ENCODE peak calls at places on chromosomes 4 and X, in eight cellular contexts. T, E, Z, D, W, K, N and Q are unnamed samples. For H3K36me3, the result is how much of the 10 kb centered on the place peaks cover.

GRCh38 chrX:74931214-74931613 is 6.0 kb upstream of the NEXMIF start:
- DNase-seq in W (no peak), E (no peak), D (no peak), N (no peak), T (no peak), K (no peak), Z (peak), Q (no peak)

GRCh38 chrX:139194571-139195280 is 335.8 kb upstream of the F9 start:
- DNase-seq in Z (peak), K (no peak), E (peak), W (peak), T (peak), N (peak), D (no peak), Q (peak)

GRCh38 chrX:101430457-101431078 is 22.5 kb downstream of the HNRNPH2 start:
- DNase-seq in D (peak), W (no peak), K (no peak), E (no peak), Z (no peak), T (peak), N (peak), Q (no peak)

GRCh38 chr4:186627226-186627865 is 72.0 kb upstream of the MTNR1A start:
- DNase-seq in T (peak), Z (no peak), N (peak), E (no peak), D (peak), W (no peak), K (no peak), Q (no peak)

GRCh38 chrX:74280759-74281158 is 23.2 kb upstream of the ZCCHC13 start:
- DNase-seq in W (no peak), T (no peak), E (no peak), D (no peak), N (no peak), K (no peak), Z (no peak), Q (no peak)

GRCh38 chr4:7323872-7324650 is 110.7 kb downstream of the PSAPL1 start:
- DNase-seq in T (no peak), Z (no peak), E (no peak), W (peak), K (no peak), N (no peak), D (no peak), Q (no peak)

GRCh38 chr4:7417639-7418038 is 17.1 kb downstream of the PSAPL1 start:
- DNase-seq in D (no peak), T (no peak), K (peak), E (no peak), N (no peak), W (no peak), Z (no peak), Q (no peak)

GRCh38 chr4:85595796-85596559 is 121.0 kb downstream of the ARHGAP24 start:
- DNase-seq in K (no peak), W (no peak), E (no peak), T (no peak), N (no peak), Z (no peak), D (no peak), Q (no peak)

GRCh38 chr4:175951794-175952193 is 113.8 kb upstream of the WDR17 start:
- DNase-seq in T (no peak), E (no peak), D (no peak), K (no peak), Z (peak), N (peak), W (no peak), Q (peak)

GRCh38 chr4:40228497-40229365 is 31.9 kb downstream of the RHOH start:
- DNase-seq in K (no peak), E (no peak), T (no peak), N (peak), W (no peak), Z (no peak), D (peak), Q (no peak)

GRCh38 chrX:53716328-53717088 is 30.0 kb upstream of the HUWE1 start:
- DNase-seq in W (no peak), E (no peak), K (no peak), Z (no peak), T (no peak), D (no peak), N (no peak), Q (no peak)

GRCh38 chr4:108466936-108467902 is 153.2 kb upstream of the RPL34 start:
- DNase-seq in K (no peak), E (no peak), D (peak), W (no peak), N (peak), T (peak), Z (no peak), Q (peak)

GRCh38 chrX:120559799-120560198 is 963 bp downstream of the CUL4B start:
- DNase-seq in W (no peak), N (peak), E (no peak), T (no peak), K (no peak), D (no peak), Z (no peak), Q (no peak)

GRCh38 chr4:147833254-147833653 is 101.4 kb downstream of the ARHGAP10 start:
- DNase-seq in D (peak), K (no peak), W (no peak), T (no peak), Z (no peak), N (peak), E (no peak), Q (no peak)

GRCh38 chrX:154908821-154909220 is 22.7 kb downstream of the F8A1 start:
- DNase-seq in E (no peak), Z (no peak), N (no peak), D (no peak), T (no peak), W (no peak), K (no peak), Q (no peak)

GRCh38 chr4:1831331-1831730 is 24.6 kb downstream of the LETM1 start:
- DNase-seq in T (no peak), K (no peak), N (no peak), E (no peak), W (no peak), D (no peak), Z (no peak), Q (no peak)

GRCh38 chr4:1833307-1834046 is 22.5 kb downstream of the LETM1 start:
- DNase-seq in W (no peak), N (no peak), T (no peak), Z (no peak), K (no peak), E (no peak), D (no peak), Q (no peak)

GRCh38 chr4:1830642-1831228 is 25.2 kb downstream of the LETM1 start:
- DNase-seq in N (no peak), T (no peak), E (no peak), Z (no peak), K (no peak), D (no peak), W (no peak), Q (no peak)

GRCh38 chr4:1832690-1833089 is 23.3 kb downstream of the LETM1 start:
- DNase-seq in E (no peak), N (no peak), Z (no peak), T (no peak), K (no peak), W (no peak), D (no peak), Q (no peak)

GRCh38 chr4:1830234-1830633 is 25.7 kb downstream of the LETM1 start:
- DNase-seq in E (no peak), D (no peak), W (no peak), N (no peak), Z (no peak), K (no peak), T (no peak), Q (no peak)
- H3K4me3 ChIP-seq in E (no peak), D (no peak), W (no peak), N (no peak), Z (no peak), K (no peak), T (no peak), Q (no peak)

GRCh38 chr4:173332963-173333657 is 1.0 kb downstream of the HMGB2 start:
- DNase-seq in E (no peak), W (no peak), Z (no peak), T (peak), D (peak), K (no peak), N (peak), Q (no peak)

GRCh38 chr4:173330590-173330989 is 3.6 kb downstream of the HMGB2 start:
- DNase-seq in W (no peak), K (no peak), D (no peak), E (no peak), Z (no peak), T (no peak), N (no peak), Q (no peak)

GRCh38 chr4:173325007-173325736 is 9.0 kb downstream of the HMGB2 start:
- DNase-seq in T (no peak), E (no peak), D (no peak), N (no peak), Z (no peak), K (no peak), W (no peak), Q (no peak)

GRCh38 chr4:173332021-173332487 is 2.1 kb downstream of the HMGB2 start:
- DNase-seq in K (no peak), W (no peak), E (no peak), T (peak), D (peak), N (peak), Z (no peak), Q (peak)

GRCh38 chr4:173328236-173328901 is 5.8 kb downstream of the HMGB2 start:
- DNase-seq in E (no peak), T (no peak), W (no peak), Z (no peak), D (no peak), N (no peak), K (no peak), Q (peak)
- H3K36me3 ChIP-seq in E (half or more), T (half or more), W (half or more), Z (under half), D (under half), N (under half), K (half or more), Q (half or more)

GRCh38 chr4:70559216-70559830 is 32.7 kb upstream of the AMBN start:
- DNase-seq in D (peak), Z (peak), N (peak), W (no peak), T (peak), E (no peak), K (no peak), Q (peak)
- H3K4me3 ChIP-seq in D (no peak), Z (no peak), N (no peak), W (no peak), T (no peak), E (no peak), K (no peak), Q (no peak)

DNA sequence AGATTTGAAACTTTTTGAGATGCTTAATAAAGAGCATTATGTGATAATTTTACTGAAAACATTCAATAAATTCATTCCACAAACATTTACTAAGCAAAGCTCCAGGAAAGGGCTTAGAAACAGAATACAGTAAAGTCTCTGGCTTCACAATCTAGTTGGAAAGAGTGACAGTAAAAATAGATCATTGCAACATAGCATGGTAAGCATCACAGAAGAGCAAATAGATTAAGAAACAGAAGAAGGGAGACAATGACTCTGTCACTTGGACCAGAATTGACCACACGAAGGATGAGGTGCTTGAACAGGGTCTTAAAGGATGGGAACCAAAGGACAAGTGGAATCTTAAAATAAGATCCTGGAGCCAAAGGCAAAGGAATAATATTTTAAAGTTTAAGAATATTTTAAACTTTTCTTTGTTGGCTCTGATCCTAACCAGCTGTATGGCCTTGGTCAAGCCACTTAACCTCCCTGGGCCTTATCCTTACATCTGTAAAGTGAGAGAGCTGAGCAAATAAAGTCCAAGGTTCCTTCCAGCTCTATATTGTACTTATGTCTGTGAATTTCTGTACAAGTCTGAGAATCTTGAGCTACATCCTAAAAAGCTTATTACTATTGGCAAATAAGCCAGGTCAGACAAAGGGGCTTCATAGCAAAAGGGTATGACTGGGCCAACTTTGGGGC is 33.9 kb downstream of the SEC24D start:
- DNase-seq in N (peak), T (no peak), D (peak), W (no peak), Z (no peak), E (no peak), K (no peak), Q (no peak)
- H3K36me3 ChIP-seq in N (half or more), T (half or more), D (under half), W (half or more), Z (under half), E (half or more), K (half or more), Q (under half)

GRCh38 chr4:165926307-165926706 is 53.3 kb downstream of the TLL1 start:
- DNase-seq in D (no peak), W (no peak), Z (no peak), K (no peak), T (no peak), E (no peak), N (no peak), Q (no peak)

GRCh38 chr4:165929662-165930061 is 56.6 kb downstream of the TLL1 start:
- DNase-seq in T (no peak), W (no peak), E (no peak), Z (no peak), N (no peak), K (no peak), D (no peak), Q (no peak)

GRCh38 chr4:165927366-165927765 is 54.3 kb downstream of the TLL1 start:
- DNase-seq in E (no peak), T (no peak), W (no peak), D (no peak), K (no peak), N (no peak), Z (no peak), Q (no peak)

GRCh38 chr4:165927815-165928214 is 54.8 kb downstream of the TLL1 start:
- DNase-seq in N (no peak), W (no peak), T (no peak), E (no peak), Z (no peak), D (no peak), K (no peak), Q (no peak)

DNA sequence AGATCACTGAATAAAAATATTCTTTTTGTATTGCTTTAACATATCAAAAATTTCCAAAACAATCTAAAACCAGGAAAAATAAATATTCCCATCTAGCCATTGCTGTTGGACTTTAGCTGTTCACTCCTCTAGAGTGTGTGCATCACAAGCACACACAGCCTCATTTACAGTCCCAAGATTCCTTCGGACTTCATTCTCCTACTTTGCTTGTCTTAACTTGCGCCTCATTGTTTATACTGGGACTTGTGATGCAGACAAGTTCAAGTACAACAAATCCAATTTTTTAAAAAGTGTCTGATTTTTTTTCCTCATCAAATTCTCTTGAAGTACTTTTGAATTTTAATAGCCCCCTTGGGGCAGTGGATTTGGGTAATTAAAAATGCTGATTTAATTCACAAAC is 55.6 kb downstream of the TLL1 start:
- DNase-seq in E (no peak), W (no peak), Z (no peak), D (no peak), K (no peak), T (no peak), N (no peak), Q (no peak)
- H3K4me3 ChIP-seq in E (no peak), W (no peak), Z (no peak), D (no peak), K (no peak), T (no peak), N (no peak), Q (no peak)

GRCh38 chr4:143538979-143539669 is 25.6 kb downstream of the SMARCA5 start:
- DNase-seq in N (no peak), E (no peak), W (no peak), Z (no peak), K (no peak), D (no peak), T (no peak), Q (no peak)

DNA sequence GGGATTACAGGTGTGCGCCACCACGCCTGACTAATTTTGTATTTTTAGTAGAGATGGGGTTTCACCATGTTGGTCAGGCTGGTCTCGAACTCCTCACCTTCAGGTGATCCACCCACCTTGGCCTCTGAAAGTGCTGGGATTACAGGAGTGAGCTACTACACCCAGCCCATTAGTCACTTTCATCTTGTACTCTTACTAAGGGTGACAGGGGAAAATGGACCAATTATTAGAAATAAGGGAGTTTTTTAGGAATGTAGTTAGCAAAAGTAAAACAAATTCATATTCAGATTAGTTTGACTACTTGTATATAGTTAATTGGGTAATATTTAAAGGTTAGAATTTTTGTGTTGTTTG is 26.1 kb downstream of the SMARCA5 start:
- DNase-seq in K (no peak), T (no peak), Z (no peak), E (no peak), N (no peak), D (no peak), W (no peak), Q (no peak)
- H3K36me3 ChIP-seq in K (half or more), T (half or more), Z (under half), E (half or more), N (half or more), D (under half), W (half or more), Q (under half)